ENCODE peak calls at places on chromosomes 4 and X, in eight cellular contexts. V is erythroblast; L is cerebellar cortex; O is occipital lobe; K is left lobe of liver; M is stimulated activated CD4-positive, alpha-beta T cell treated with anti-CD3 and anti-CD28 coated beads, Interleukin-2, amount 100 ng/mL, for 24 hours; C is ELF-1; S is naive thymus-derived CD8-positive, alpha-beta T cell. E is an unnamed sample.

GRCh38 chrX:152968193-152968592 is 25.7 kb downstream of the PNMA5 start:
- DNase-seq in L (no peak), M (no peak), V (no peak), K (no peak), S (no peak), O (no peak), C (no peak), E (no peak)

GRCh38 chrX:45757272-45757671 is 556.6 kb upstream of the DIPK2B start:
- DNase-seq in M (no peak), K (no peak), C (no peak), O (no peak), L (no peak), V (no peak), S (no peak), E (no peak)

GRCh38 chrX:145844886-145845285 is 27.3 kb downstream of the SLITRK2 start:
- DNase-seq in K (no peak), C (no peak), M (no peak), S (no peak), V (no peak), O (no peak), L (no peak), E (no peak)

GRCh38 chr4:128322986-128323385 is 35.4 kb upstream of the PGRMC2 start:
- DNase-seq in C (peak), K (no peak), V (no peak), S (no peak), L (no peak), O (no peak), M (no peak), E (no peak)

GRCh38 chrX:1481636-1482529 is 29.2 kb upstream of the ASMTL start:
- DNase-seq in C (peak), S (peak), K (peak), O (no peak), V (no peak), L (no peak), M (peak), E (no peak)

GRCh38 chrX:123830309-123830708 is 29.5 kb upstream of the XIAP start:
- DNase-seq in M (peak), V (peak), S (no peak), C (no peak), O (no peak), L (no peak), K (peak), E (no peak)

GRCh38 chr4:36255575-36255974 is 11.3 kb upstream of the ARAP2 start:
- DNase-seq in O (no peak), K (no peak), M (peak), V (no peak), L (peak), C (no peak), S (peak), E (no peak)

GRCh38 chr4:1346781-1347409 is at the start of gene UVSSA:
- DNase-seq in M (peak), C (peak), K (peak), O (peak), V (peak), L (peak), S (peak), E (peak)

GRCh38 chr4:56326363-56326762 is 60.9 kb downstream of the AASDH start:
- DNase-seq in C (no peak), K (no peak), O (no peak), V (no peak), S (no peak), L (no peak), M (no peak), E (no peak)